ENCODE peak calls at places on chromosomes 13 and 19, in eight cellular contexts. One of them, this sample, is unnamed.

GRCh38 chr19:42191855-42192254 is 25.6 kb downstream of the DEDD2 start:
- DNase-seq in iris pigment epithelial cell: peak; percentile 71
- DNase-seq in fibroblast of mammary gland: peak; percentile 93
- DNase-seq in astrocyte of the spinal cord: peak; percentile 17
- DNase-seq in AG09319: no peak
- DNase-seq in OCI-LY7: no peak
- DNase-seq in NCI-H2029 treated with DMSO at 0.1 percent for 48 hours: peak; percentile 79
- DNase-seq in heart right ventricle: no peak
- DNase-seq in this sample: no peak

GRCh38 chr19:46786236-46787039 is 2.0 kb downstream of the SLC1A5 start:
- DNase-seq in OCI-LY7: peak; percentile 82
- DNase-seq in fibroblast of mammary gland: peak; percentile 83
- DNase-seq in heart right ventricle: peak; percentile 59
- DNase-seq in iris pigment epithelial cell: peak; percentile 79
- DNase-seq in AG09319: peak; percentile 82
- DNase-seq in astrocyte of the spinal cord: peak; percentile 69
- DNase-seq in NCI-H2029 treated with DMSO at 0.1 percent for 48 hours: peak; percentile 78
- DNase-seq in this sample: peak; percentile 88

GRCh38 chr13:73274147-73274546 is 215.3 kb downstream of the KLF5 start:
- DNase-seq in heart right ventricle: no peak
- DNase-seq in AG09319: no peak
- DNase-seq in astrocyte of the spinal cord: no peak
- DNase-seq in NCI-H2029 treated with DMSO at 0.1 percent for 48 hours: no peak
- DNase-seq in OCI-LY7: no peak
- DNase-seq in fibroblast of mammary gland: no peak
- DNase-seq in iris pigment epithelial cell: peak; percentile 72
- DNase-seq in this sample: no peak

GRCh38 chr13:110010433-110011135 is 224.2 kb upstream of the IRS2 start:
- DNase-seq in AG09319: no peak
- DNase-seq in fibroblast of mammary gland: no peak
- DNase-seq in astrocyte of the spinal cord: peak; percentile 24
- DNase-seq in NCI-H2029 treated with DMSO at 0.1 percent for 48 hours: no peak
- DNase-seq in iris pigment epithelial cell: peak; percentile 50
- DNase-seq in heart right ventricle: no peak
- DNase-seq in OCI-LY7: no peak
- DNase-seq in this sample: no peak

GRCh38 chr13:59722580-59722900 is 441.2 kb downstream of the DIAPH3 start:
- DNase-seq in astrocyte of the spinal cord: no peak
- DNase-seq in iris pigment epithelial cell: no peak
- DNase-seq in AG09319: no peak
- DNase-seq in fibroblast of mammary gland: no peak
- DNase-seq in heart right ventricle: no peak
- DNase-seq in OCI-LY7: no peak
- DNase-seq in NCI-H2029 treated with DMSO at 0.1 percent for 48 hours: no peak
- DNase-seq in this sample: no peak

GRCh38 chr19:42253245-42254082 is 1.5 kb downstream of the ERF start:
- DNase-seq in NCI-H2029 treated with DMSO at 0.1 percent for 48 hours: no peak
- DNase-seq in astrocyte of the spinal cord: peak; percentile 28
- DNase-seq in heart right ventricle: peak; percentile 68
- DNase-seq in iris pigment epithelial cell: no peak
- DNase-seq in fibroblast of mammary gland: peak; percentile 38
- DNase-seq in AG09319: no peak
- DNase-seq in OCI-LY7: peak; percentile 62
- DNase-seq in this sample: peak; percentile 71

GRCh38 chr19:47302249-47302648 is 7.4 kb upstream of the C5AR1 start:
- DNase-seq in fibroblast of mammary gland: no peak
- DNase-seq in iris pigment epithelial cell: no peak
- DNase-seq in AG09319: no peak
- DNase-seq in NCI-H2029 treated with DMSO at 0.1 percent for 48 hours: no peak
- DNase-seq in astrocyte of the spinal cord: no peak
- DNase-seq in OCI-LY7: no peak
- DNase-seq in heart right ventricle: no peak
- DNase-seq in this sample: no peak

GRCh38 chr13:25943666-25944065 is 108.2 kb downstream of the SHISA2 start:
- DNase-seq in OCI-LY7: no peak
- DNase-seq in heart right ventricle: no peak
- DNase-seq in NCI-H2029 treated with DMSO at 0.1 percent for 48 hours: no peak
- DNase-seq in AG09319: no peak
- DNase-seq in iris pigment epithelial cell: peak; percentile 69
- DNase-seq in fibroblast of mammary gland: no peak
- DNase-seq in astrocyte of the spinal cord: peak; percentile 55
- DNase-seq in this sample: no peak

GRCh38 chr13:65095697-65096096 is 2134.4 kb downstream of the PCDH9 start:
- DNase-seq in astrocyte of the spinal cord: no peak
- DNase-seq in iris pigment epithelial cell: no peak
- DNase-seq in OCI-LY7: no peak
- DNase-seq in fibroblast of mammary gland: no peak
- DNase-seq in heart right ventricle: no peak
- DNase-seq in AG09319: no peak
- DNase-seq in NCI-H2029 treated with DMSO at 0.1 percent for 48 hours: no peak
- DNase-seq in this sample: no peak

GRCh38 chr19:10587022-10587838 is at the start of gene AP1M2:
- DNase-seq in fibroblast of mammary gland: no peak
- DNase-seq in heart right ventricle: no peak
- DNase-seq in OCI-LY7: no peak
- DNase-seq in NCI-H2029 treated with DMSO at 0.1 percent for 48 hours: no peak
- DNase-seq in iris pigment epithelial cell: no peak
- DNase-seq in AG09319: no peak
- DNase-seq in astrocyte of the spinal cord: no peak
- DNase-seq in this sample: peak; percentile 85

GRCh38 chr13:25840261-25840660 is 211.6 kb downstream of the SHISA2 start:
- DNase-seq in heart right ventricle: no peak
- DNase-seq in AG09319: no peak
- DNase-seq in NCI-H2029 treated with DMSO at 0.1 percent for 48 hours: no peak
- DNase-seq in astrocyte of the spinal cord: peak; percentile 28
- DNase-seq in iris pigment epithelial cell: peak; percentile 4
- DNase-seq in OCI-LY7: no peak
- DNase-seq in fibroblast of mammary gland: no peak
- DNase-seq in this sample: no peak

GRCh38 chr19:42386974-42387707 is 3.0 kb downstream of the CNFN start:
- DNase-seq in iris pigment epithelial cell: peak; percentile 36
- DNase-seq in AG09319: peak; percentile 3
- DNase-seq in OCI-LY7: peak; percentile 77
- DNase-seq in NCI-H2029 treated with DMSO at 0.1 percent for 48 hours: peak; percentile 74
- DNase-seq in heart right ventricle: peak; percentile 67
- DNase-seq in fibroblast of mammary gland: peak; percentile 45
- DNase-seq in astrocyte of the spinal cord: peak; percentile 29
- DNase-seq in this sample: peak; percentile 65

GRCh38 chr13:84362777-84363176 is 480.5 kb upstream of the SLITRK1 start:
- DNase-seq in astrocyte of the spinal cord: no peak
- DNase-seq in heart right ventricle: no peak
- DNase-seq in NCI-H2029 treated with DMSO at 0.1 percent for 48 hours: no peak
- DNase-seq in OCI-LY7: no peak
- DNase-seq in AG09319: no peak
- DNase-seq in fibroblast of mammary gland: peak; percentile 2
- DNase-seq in iris pigment epithelial cell: peak; percentile 3
- DNase-seq in this sample: no peak

GRCh38 chr19:28898279-28898678 is 314.7 kb downstream of the UQCRFS1 start:
- DNase-seq in OCI-LY7: no peak
- DNase-seq in iris pigment epithelial cell: no peak
- DNase-seq in astrocyte of the spinal cord: no peak
- DNase-seq in fibroblast of mammary gland: no peak
- DNase-seq in NCI-H2029 treated with DMSO at 0.1 percent for 48 hours: no peak
- DNase-seq in AG09319: no peak
- DNase-seq in heart right ventricle: no peak
- DNase-seq in this sample: no peak

GRCh38 chr13:99022953-99023352 is 45.1 kb upstream of the DOCK9 start:
- DNase-seq in NCI-H2029 treated with DMSO at 0.1 percent for 48 hours: no peak
- DNase-seq in OCI-LY7: no peak
- DNase-seq in fibroblast of mammary gland: no peak
- DNase-seq in astrocyte of the spinal cord: no peak
- DNase-seq in heart right ventricle: no peak
- DNase-seq in iris pigment epithelial cell: no peak
- DNase-seq in AG09319: no peak
- DNase-seq in this sample: no peak

GRCh38 chr19:52248256-52248655 is 21.1 kb upstream of the ZNF766 start:
- DNase-seq in fibroblast of mammary gland: peak; percentile 49
- DNase-seq in AG09319: peak; percentile 4
- DNase-seq in iris pigment epithelial cell: peak; percentile 68
- DNase-seq in OCI-LY7: peak; percentile 28
- DNase-seq in heart right ventricle: peak; percentile 31
- DNase-seq in NCI-H2029 treated with DMSO at 0.1 percent for 48 hours: no peak
- DNase-seq in astrocyte of the spinal cord: no peak
- DNase-seq in this sample: no peak

GRCh38 chr13:105936816-105937215 is 598.6 kb downstream of the EFNB2 start:
- DNase-seq in heart right ventricle: no peak
- DNase-seq in fibroblast of mammary gland: peak; percentile 31
- DNase-seq in AG09319: no peak
- DNase-seq in NCI-H2029 treated with DMSO at 0.1 percent for 48 hours: no peak
- DNase-seq in iris pigment epithelial cell: peak; percentile 35
- DNase-seq in astrocyte of the spinal cord: peak; percentile 35
- DNase-seq in OCI-LY7: no peak
- DNase-seq in this sample: no peak

GRCh38 chr19:53068199-53068598 is 23.7 kb downstream of the ERVV-2 start:
- DNase-seq in iris pigment epithelial cell: no peak
- DNase-seq in fibroblast of mammary gland: no peak
- DNase-seq in AG09319: no peak
- DNase-seq in NCI-H2029 treated with DMSO at 0.1 percent for 48 hours: no peak
- DNase-seq in astrocyte of the spinal cord: no peak
- DNase-seq in OCI-LY7: no peak
- DNase-seq in heart right ventricle: no peak
- DNase-seq in this sample: no peak

GRCh38 chr19:33064778-33065550 is at the start of gene RHPN2:
- DNase-seq in OCI-LY7: peak; percentile 28
- DNase-seq in AG09319: no peak
- DNase-seq in iris pigment epithelial cell: peak; percentile 63
- DNase-seq in fibroblast of mammary gland: peak; percentile 53
- DNase-seq in NCI-H2029 treated with DMSO at 0.1 percent for 48 hours: no peak
- DNase-seq in heart right ventricle: peak; percentile 70
- DNase-seq in astrocyte of the spinal cord: peak; percentile 65
- DNase-seq in this sample: peak; percentile 85